ENCODE peak calls at places on chromosomes 6 and 20, in six cellular contexts. N, S, E, L, C and P are unnamed samples.
A peak's percentile ranks its signal among the peaks of the same experiment; 100 is the strongest.

GRCh38 chr20:61478611-61479305 is 226.7 kb downstream of the CDH4 start:
- DNase-seq in N (no peak), S (no peak), E (no peak), L (no peak), C (no peak), P (no peak)

GRCh38 chr20:23078351-23078993 is 7.7 kb downstream of the CD93 start:
- DNase-seq in N (no peak), S (peak; percentile 78), E (no peak), L (no peak), C (no peak), P (no peak)

GRCh38 chr6:150320450-150320849 is 48.4 kb upstream of the IYD start:
- DNase-seq in N (no peak), S (peak; percentile 67), E (peak; percentile 30), L (no peak), C (no peak), P (no peak)

GRCh38 chr6:125114248-125114858 is 39.2 kb upstream of the TPD52L1 start:
- DNase-seq in N (peak; percentile 43), S (peak; percentile 75), E (peak; percentile 68), L (peak; percentile 41), C (peak; percentile 48), P (no peak)

GRCh38 chr20:48006036-48006833 is 221.0 kb upstream of the SULF2 start:
- DNase-seq in N (no peak), S (peak; percentile 68), E (no peak), L (peak; percentile 14), C (no peak), P (no peak)

GRCh38 chr6:52514514-52514913 is 62.3 kb downstream of the TRAM2 start:
- DNase-seq in N (no peak), S (peak; percentile 93), E (no peak), L (no peak), C (peak; percentile 55), P (no peak)

GRCh38 chr6:41252401-41252800 is 24.3 kb downstream of the TREML4 start:
- DNase-seq in N (no peak), S (no peak), E (no peak), L (no peak), C (no peak), P (no peak)

GRCh38 chr6:111105578-111105977 is 18.3 kb downstream of the SLC16A10 start:
- DNase-seq in N (no peak), S (peak; percentile 51), E (peak; percentile 85), L (no peak), C (peak; percentile 29), P (no peak)

GRCh38 chr20:38725959-38726848 is 1.9 kb downstream of the SLC32A1 start:
- DNase-seq in N (peak; percentile 35), S (peak; percentile 46), E (peak; percentile 44), L (no peak), C (peak; percentile 54), P (no peak)

GRCh38 chr6:38319259-38320255 is 320.2 kb downstream of the BTBD9 start:
- DNase-seq in N (no peak), S (no peak), E (no peak), L (no peak), C (no peak), P (no peak)

GRCh38 chr20:54054516-54054915 is 15.9 kb downstream of the BCAS1 start:
- DNase-seq in N (no peak), S (no peak), E (peak; percentile 60), L (no peak), C (no peak), P (no peak)

GRCh38 chr6:11543919-11544518 is 6.5 kb downstream of the TMEM170B start:
- DNase-seq in N (no peak), S (no peak), E (no peak), L (no peak), C (no peak), P (no peak)
- H3K9me3 ChIP-seq in N (no peaks in the 10 kb centered on the region), S (no peaks in the 10 kb centered on the region), E (no peaks in the 10 kb centered on the region), L (no peaks in the 10 kb centered on the region), C (no peaks in the 10 kb centered on the region), P (no peaks in the 10 kb centered on the region)

GRCh38 chr6:157224957-157225574 is 98.3 kb downstream of the TMEM242 start:
- DNase-seq in N (no peak), S (no peak), E (no peak), L (no peak), C (no peak), P (no peak)
- H3K27ac ChIP-seq in N (no peak overlapping the region), S (no peak overlapping the region), E (no peak overlapping the region), L (no peak overlapping the region), C (no peak overlapping the region), P (no peak overlapping the region)

DNA sequence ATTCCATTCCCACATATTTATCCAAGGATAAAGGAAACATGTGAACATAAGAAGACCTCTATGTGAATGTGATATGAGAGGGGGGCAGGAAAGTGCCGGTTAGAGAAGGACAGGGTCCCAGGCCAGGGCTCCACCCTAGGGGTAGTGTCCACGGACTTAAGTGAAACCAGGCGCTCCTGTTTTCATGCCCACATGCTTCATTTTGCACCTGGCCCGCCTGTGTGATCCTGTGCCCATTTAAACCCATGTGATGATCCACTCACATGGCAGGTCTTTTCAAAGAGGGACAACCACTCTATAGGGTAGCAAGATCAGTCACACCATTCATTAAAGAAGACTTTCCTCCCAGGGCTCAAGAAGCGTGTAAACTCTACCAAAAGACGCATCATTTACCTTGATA is 865.3 kb upstream of the GJE1 start:
- DNase-seq in N (no peak), S (no peak), E (no peak), L (no peak), C (no peak), P (no peak)
- H3K9me3 ChIP-seq in N (no peaks in the 10 kb centered on the region), S (no peaks in the 10 kb centered on the region), E (no peaks in the 10 kb centered on the region), L (no peaks in the 10 kb centered on the region), C (no peaks in the 10 kb centered on the region), P (no peaks in the 10 kb centered on the region)

GRCh38 chr6:25170640-25171039 is 108.5 kb upstream of the CARMIL1 start:
- DNase-seq in N (no peak), S (no peak), E (no peak), L (no peak), C (no peak), P (no peak)

GRCh38 chr6:25171301-25171700 is 107.9 kb upstream of the CARMIL1 start:
- DNase-seq in N (no peak), S (no peak), E (no peak), L (no peak), C (no peak), P (no peak)

GRCh38 chr6:25166955-25167753 is 112.0 kb upstream of the CARMIL1 start:
- DNase-seq in N (no peak), S (no peak), E (peak; percentile 16), L (no peak), C (no peak), P (no peak)

GRCh38 chr6:25168637-25169036 is 110.5 kb upstream of the CARMIL1 start:
- DNase-seq in N (no peak), S (no peak), E (no peak), L (no peak), C (no peak), P (no peak)

DNA sequence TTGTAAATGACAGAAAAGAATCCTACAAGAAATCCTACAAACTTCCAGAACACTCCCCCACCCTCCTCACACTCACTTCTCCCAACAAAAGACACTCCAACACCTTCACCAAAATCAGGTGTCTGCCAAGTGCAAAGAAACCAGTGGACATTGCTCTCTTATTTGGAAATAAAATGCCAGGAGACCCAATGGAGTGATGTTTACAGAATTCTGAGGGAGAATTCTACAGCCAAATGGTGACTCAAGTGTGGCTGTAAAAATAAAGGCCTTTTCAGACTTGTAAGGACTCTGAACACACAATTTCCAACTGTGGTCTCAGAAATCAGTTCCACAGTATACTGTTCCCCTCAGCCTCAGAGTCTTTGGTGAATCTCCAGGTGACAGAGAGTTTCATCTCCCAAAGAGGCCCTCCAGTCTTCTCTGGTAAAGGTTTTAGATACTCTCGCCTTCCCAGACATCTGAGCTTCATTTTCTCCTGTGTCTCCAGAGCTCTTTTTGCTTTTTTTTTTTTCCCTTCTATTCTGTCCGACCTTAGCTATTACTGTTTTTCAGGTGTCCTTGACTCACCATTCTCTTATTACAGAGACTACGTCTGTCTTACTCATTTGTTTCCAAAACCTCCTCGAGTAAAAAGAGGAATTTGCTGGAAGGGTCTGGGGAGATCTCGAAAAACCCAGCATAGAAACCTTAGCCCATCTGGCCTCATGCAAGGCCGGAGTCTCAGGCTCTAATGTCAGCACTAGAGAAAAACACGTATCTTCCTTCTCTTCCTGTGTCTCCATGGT is 109.4 kb upstream of the CARMIL1 start:
- DNase-seq in N (no peak), S (no peak), E (no peak), L (no peak), C (no peak), P (no peak)
- H3K27ac ChIP-seq in N (no peak overlapping the region), S (no peak overlapping the region), E (no peak overlapping the region), L (no peak overlapping the region), C (no peak overlapping the region), P (no peak overlapping the region)

DNA sequence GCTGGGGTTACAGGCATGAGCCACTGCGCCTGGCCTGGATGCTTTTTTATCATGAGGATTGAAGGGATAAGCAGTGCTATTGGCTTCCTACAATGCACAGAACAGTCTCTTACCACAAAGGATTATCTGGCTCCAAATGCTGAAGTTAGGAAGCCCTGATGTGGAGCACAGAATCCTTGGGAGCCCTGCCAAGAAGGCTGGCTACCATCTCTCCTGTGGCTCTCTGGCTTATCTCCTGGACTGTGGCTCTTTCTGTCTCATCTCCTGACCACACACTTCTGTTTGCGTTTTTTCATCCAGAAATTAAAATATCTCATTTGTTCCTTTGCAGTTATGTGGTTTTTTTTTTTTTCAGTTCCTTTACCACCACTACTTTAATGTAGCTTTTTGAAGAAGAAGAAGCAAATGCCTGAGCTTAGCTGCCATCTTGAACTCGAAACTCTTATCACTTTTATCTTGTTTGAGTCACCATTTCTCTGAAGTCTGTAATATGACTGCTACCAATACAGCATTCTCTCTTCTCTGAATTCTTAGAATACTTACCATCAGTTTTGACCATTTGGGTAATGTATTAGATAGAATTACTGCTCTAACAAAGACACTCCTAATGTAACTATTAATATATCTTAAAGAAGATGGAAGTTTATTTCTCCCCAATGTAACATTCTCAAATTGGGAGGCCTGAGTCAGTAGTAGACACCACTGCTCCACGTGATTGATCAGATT is 1044.7 kb downstream of the KIF16B start:
- DNase-seq in N (no peak), S (no peak), E (no peak), L (no peak), C (no peak), P (no peak)
- H3K9me3 ChIP-seq in N (no peaks in the 10 kb centered on the region), S (no peaks in the 10 kb centered on the region), E (no peaks in the 10 kb centered on the region), L (no peaks in the 10 kb centered on the region), C (peaks cover 3% of the 10 kb centered on the region), P (no peaks in the 10 kb centered on the region)

DNA sequence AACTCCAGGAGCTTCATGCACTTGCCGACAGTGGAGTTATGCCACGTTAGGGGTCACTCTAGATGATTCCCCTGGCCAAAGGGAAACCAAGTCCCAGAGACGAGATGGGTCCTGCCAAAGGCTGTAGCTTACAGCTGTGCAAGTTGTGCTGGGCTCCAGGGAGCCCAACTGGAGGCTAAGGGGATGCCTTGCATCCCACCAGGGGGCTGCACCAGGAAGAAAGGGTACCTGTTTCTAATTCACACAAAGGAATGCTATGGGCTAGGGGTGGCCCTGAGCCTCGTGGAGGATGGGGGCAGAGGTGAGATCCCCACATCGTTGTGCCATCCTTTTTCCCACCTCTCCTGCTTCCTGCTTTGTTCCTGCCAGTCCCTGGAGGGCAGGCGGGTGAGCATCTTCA is 23.7 kb upstream of the SCRT2 start:
- DNase-seq in N (no peak), S (no peak), E (no peak), L (no peak), C (no peak), P (no peak)
- H3K27ac ChIP-seq in N (no peak overlapping the region), S (no peak overlapping the region), E (no peak overlapping the region), L (no peak overlapping the region), C (no peak overlapping the region), P (no peak overlapping the region)